ENCODE peak calls at places on chromosomes 5 and 9, in ten cellular contexts. Q is heart right ventricle, W is colonic mucosa, Z is GM06990, M is choroid plexus epithelial cell, R is AG09309, I is lower lobe of right lung, O is A549, J is AG04450, B is left ventricle myocardium inferior. F is an unnamed sample.

GRCh38 chr5:8908055-8908683 is 637.7 kb downstream of the SEMA5A start:
- DNase-seq in Q (no peak), W (peak; percentile 41), Z (peak; percentile 8), M (peak; percentile 69), R (no peak), I (no peak), O (peak; percentile 15), J (no peak), B (no peak), F (no peak)

GRCh38 chr5:73917433-73917832 is 291.4 kb downstream of the ARHGEF28 start:
- DNase-seq in Q (peak; percentile 18), W (no peak), Z (no peak), M (peak; percentile 57), R (no peak), I (no peak), O (no peak), J (no peak), B (peak; percentile 41), F (peak; percentile 63)

GRCh38 chr5:135689506-135689905 is 110.7 kb upstream of the CXCL14 start:
- DNase-seq in Q (no peak), W (no peak), Z (no peak), M (no peak), R (no peak), I (no peak), O (no peak), J (no peak), B (no peak), F (no peak)

GRCh38 chr5:72121052-72121451 is 13.8 kb downstream of the MAP1B start:
- DNase-seq in Q (no peak), W (no peak), Z (no peak), M (no peak), R (no peak), I (no peak), O (no peak), J (no peak), B (no peak), F (no peak)

GRCh38 chr5:83509535-83509934 is 38.0 kb downstream of the VCAN start:
- DNase-seq in Q (no peak), W (no peak), Z (no peak), M (peak; percentile 71), R (no peak), I (no peak), O (no peak), J (no peak), B (no peak), F (no peak)

GRCh38 chr9:122127396-122127798 is 32.2 kb downstream of the NDUFA8 start:
- DNase-seq in Q (no peak), W (no peak), Z (no peak), M (no peak), R (no peak), I (no peak), O (no peak), J (no peak), B (no peak), F (no peak)

GRCh38 chr9:136133191-136133958 is 14.7 kb upstream of the TMEM250 start:
- DNase-seq in Q (no peak), W (no peak), Z (no peak), M (peak; percentile 34), R (no peak), I (no peak), O (peak; percentile 73), J (no peak), B (no peak), F (no peak)

GRCh38 chr9:98807811-98808195 is 333 bp downstream of the GALNT12 start:
- DNase-seq in Q (no peak), W (peak; percentile 48), Z (no peak), M (no peak), R (no peak), I (no peak), O (no peak), J (no peak), B (no peak), F (no peak)

DNA sequence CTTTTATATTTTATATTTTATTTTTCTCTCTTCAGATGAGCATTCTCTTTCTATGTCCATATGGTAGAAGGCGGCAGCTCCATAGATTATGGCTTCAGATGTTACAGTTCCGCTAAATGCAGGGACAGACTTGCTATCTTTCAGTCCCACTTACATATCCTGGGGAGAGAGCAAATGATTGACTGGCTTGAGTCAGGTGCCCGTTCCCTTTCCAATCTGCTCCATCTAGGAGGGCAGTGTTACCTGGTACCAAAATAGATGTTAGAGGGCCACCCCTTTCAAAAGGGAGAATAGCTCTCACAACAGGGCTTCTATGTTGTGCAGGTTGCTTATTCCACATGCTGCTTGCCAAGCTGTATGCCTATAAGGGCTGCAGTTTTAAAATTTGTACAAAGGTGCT is 45.3 kb downstream of the ERBIN start:
- DNase-seq in Q (no peak), W (no peak), Z (no peak), M (no peak), R (no peak), I (no peak), O (no peak), J (no peak), B (no peak), F (no peak)
- H3K4me3 ChIP-seq in Q (no peak overlapping the region), W (no peak overlapping the region), Z (no peak overlapping the region), M (no peak overlapping the region), R (no peak overlapping the region), I (no peak overlapping the region), O (no peak overlapping the region), J (no peak overlapping the region), B (no peak overlapping the region), F (no peak overlapping the region)

GRCh38 chr5:151221574-151221973 is 2.3 kb downstream of the CCDC69 start:
- DNase-seq in Q (no peak), W (no peak), Z (no peak), M (peak; percentile 36), R (no peak), I (no peak), O (no peak), J (no peak), B (no peak), F (no peak)

GRCh38 chr5:151219138-151219537 is 4.8 kb downstream of the CCDC69 start:
- DNase-seq in Q (no peak), W (no peak), Z (no peak), M (no peak), R (no peak), I (no peak), O (no peak), J (no peak), B (no peak), F (no peak)

GRCh38 chr5:151222054-151222768 is 1.7 kb downstream of the CCDC69 start:
- DNase-seq in Q (no peak), W (no peak), Z (no peak), M (no peak), R (no peak), I (no peak), O (no peak), J (no peak), B (no peak), F (peak; percentile 81)

GRCh38 chr5:151218177-151218576 is 5.7 kb downstream of the CCDC69 start:
- DNase-seq in Q (no peak), W (no peak), Z (no peak), M (no peak), R (no peak), I (no peak), O (no peak), J (no peak), B (no peak), F (no peak)

DNA sequence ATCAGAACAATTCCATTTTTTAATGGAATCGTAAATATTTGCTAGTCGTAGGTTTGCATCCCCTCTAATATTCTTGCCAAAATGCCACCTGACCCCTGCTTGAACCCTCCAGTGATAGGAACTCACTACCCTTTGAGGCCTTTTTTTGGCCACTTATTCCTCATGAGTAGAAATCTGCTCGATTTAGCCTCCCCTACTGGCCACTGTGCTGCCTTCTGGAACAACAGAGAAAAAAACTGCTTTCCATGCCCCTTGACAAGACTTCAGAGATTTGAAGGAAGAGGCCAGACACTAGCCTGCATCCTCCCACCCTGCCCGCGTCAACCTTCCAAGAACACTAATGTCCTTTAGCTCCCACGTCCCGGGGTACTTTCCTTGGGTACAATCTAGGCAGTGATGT is 4.1 kb downstream of the CCDC69 start:
- DNase-seq in Q (no peak), W (no peak), Z (no peak), M (peak; percentile 26), R (no peak), I (no peak), O (no peak), J (no peak), B (no peak), F (peak; percentile 25)
- TF ChIP-seq CTCF in Q (peak; percentile 17), W (no peak), Z (peak; percentile 38), M (peak; percentile 60), R (peak; percentile 20), I (no peak), O (no peak), J (peak; percentile 21), B (peak; percentile 21), F (no peak)

DNA sequence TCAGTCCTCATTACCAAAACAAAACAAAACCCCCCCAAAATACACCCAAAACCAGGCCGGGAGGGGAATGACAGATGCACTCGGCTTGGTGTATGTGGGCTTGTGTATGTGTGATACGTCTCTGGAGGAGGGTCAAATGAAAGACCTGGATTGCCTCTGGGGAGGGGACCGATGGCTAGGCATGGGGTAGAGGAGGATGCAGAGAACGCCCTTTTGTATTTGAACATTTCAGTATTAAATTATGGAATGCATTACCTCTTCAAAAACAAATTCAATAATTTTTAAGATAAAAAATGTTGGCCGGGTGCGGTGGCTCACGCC is 61.4 kb downstream of the LMX1B start:
- DNase-seq in Q (no peak), W (no peak), Z (no peak), M (no peak), R (no peak), I (no peak), O (no peak), J (no peak), B (no peak), F (no peak)
- H3K4me3 ChIP-seq in Q (no peak overlapping the region), W (no peak overlapping the region), Z (no peak overlapping the region), M (no peak overlapping the region), R (no peak overlapping the region), I (no peak overlapping the region), O (no peak overlapping the region), J (no peak overlapping the region), B (no peak overlapping the region), F (no peak overlapping the region)

GRCh38 chr5:110269478-110270142 is 456.9 kb downstream of the TMEM232 start:
- DNase-seq in Q (no peak), W (no peak), Z (no peak), M (no peak), R (no peak), I (no peak), O (no peak), J (no peak), B (no peak), F (no peak)

GRCh38 chr5:110268985-110269384 is 457.5 kb downstream of the TMEM232 start:
- DNase-seq in Q (no peak), W (no peak), Z (no peak), M (no peak), R (no peak), I (no peak), O (no peak), J (no peak), B (no peak), F (no peak)

GRCh38 chr5:110265199-110265598 is 461.3 kb downstream of the TMEM232 start:
- DNase-seq in Q (no peak), W (no peak), Z (no peak), M (no peak), R (no peak), I (no peak), O (no peak), J (no peak), B (no peak), F (no peak)

GRCh38 chr5:110268283-110268682 is 458.2 kb downstream of the TMEM232 start:
- DNase-seq in Q (no peak), W (no peak), Z (no peak), M (no peak), R (no peak), I (no peak), O (no peak), J (no peak), B (no peak), F (no peak)

DNA sequence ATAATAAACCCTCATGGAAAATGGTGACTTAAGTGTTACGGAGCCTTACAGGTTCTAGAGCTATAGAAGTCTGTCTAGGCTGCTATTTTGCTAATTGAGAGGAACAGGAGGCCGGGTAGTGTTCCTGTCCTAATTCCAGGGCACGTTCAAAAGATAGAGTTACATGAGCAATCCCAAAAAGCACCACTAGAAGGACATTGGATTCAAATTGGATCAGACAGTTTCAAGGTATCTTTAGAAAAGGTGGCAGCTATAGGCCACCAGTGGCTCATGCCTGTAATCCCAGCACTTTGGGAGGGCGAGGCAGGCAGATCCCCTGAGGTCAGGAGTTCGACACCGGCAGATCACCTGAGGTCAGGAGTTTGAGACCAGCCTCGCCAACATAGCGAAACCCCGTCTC is 458.8 kb downstream of the TMEM232 start:
- DNase-seq in Q (no peak), W (no peak), Z (no peak), M (no peak), R (no peak), I (no peak), O (no peak), J (no peak), B (no peak), F (no peak)
- TF ChIP-seq CTCF in Q (no peak), W (no peak), Z (no peak), M (peak; percentile 1), R (no peak), I (no peak), O (no peak), J (no peak), B (no peak), F (no peak)